ENCODE peak calls at places on chromosome 12, in six cellular contexts. One of them, this sample, is unnamed.
A peak's percentile ranks its signal among the peaks of the same experiment; 100 is the strongest.

GRCh38 chr12:14885718-14886201 is at the start of gene MGP:
- DNase-seq in keratinocyte: no peak
- DNase-seq in endothelial cell of umbilical vein: peak; percentile 99
- DNase-seq in hepatocyte: peak; percentile 37
- DNase-seq in IMR-90: peak; percentile 18
- DNase-seq in mammary epithelial cell: peak; percentile 43
- DNase-seq in this sample: peak; percentile 89

GRCh38 chr12:1583421-1584078 is 10.8 kb downstream of the FBXL14 start:
- DNase-seq in IMR-90: peak; percentile 93
- DNase-seq in endothelial cell of umbilical vein: peak; percentile 80
- DNase-seq in mammary epithelial cell: peak; percentile 70
- DNase-seq in keratinocyte: peak; percentile 40
- DNase-seq in hepatocyte: peak; percentile 89
- DNase-seq in this sample: peak; percentile 70

GRCh38 chr12:8709124-8709830 is 11.5 kb downstream of the RIMKLB start:
- DNase-seq in endothelial cell of umbilical vein: peak; percentile 60
- DNase-seq in mammary epithelial cell: no peak
- DNase-seq in hepatocyte: no peak
- DNase-seq in IMR-90: no peak
- DNase-seq in keratinocyte: no peak
- DNase-seq in this sample: no peak

GRCh38 chr12:124392271-124392990 is 97.5 kb downstream of the RFLNA start:
- DNase-seq in keratinocyte: no peak
- DNase-seq in hepatocyte: no peak
- DNase-seq in IMR-90: peak; percentile 45
- DNase-seq in endothelial cell of umbilical vein: peak; percentile 13
- DNase-seq in mammary epithelial cell: no peak
- DNase-seq in this sample: peak; percentile 61

GRCh38 chr12:114063435-114063834 is 97.3 kb upstream of the RBM19 start:
- DNase-seq in mammary epithelial cell: no peak
- DNase-seq in keratinocyte: no peak
- DNase-seq in endothelial cell of umbilical vein: no peak
- DNase-seq in hepatocyte: no peak
- DNase-seq in IMR-90: no peak
- DNase-seq in this sample: no peak

GRCh38 chr12:40015360-40015759 is 90.5 kb downstream of the SLC2A13 start:
- DNase-seq in IMR-90: no peak
- DNase-seq in hepatocyte: no peak
- DNase-seq in keratinocyte: no peak
- DNase-seq in endothelial cell of umbilical vein: no peak
- DNase-seq in mammary epithelial cell: peak; percentile 35
- DNase-seq in this sample: no peak

GRCh38 chr12:537772-538171 is 78.0 kb downstream of the B4GALNT3 start:
- DNase-seq in hepatocyte: peak; percentile 76
- DNase-seq in mammary epithelial cell: peak; percentile 92
- DNase-seq in keratinocyte: no peak
- DNase-seq in endothelial cell of umbilical vein: no peak
- DNase-seq in IMR-90: no peak
- DNase-seq in this sample: no peak

GRCh38 chr12:64682572-64683277 is 72.4 kb downstream of the RASSF3 start:
- DNase-seq in IMR-90: peak; percentile 93
- DNase-seq in hepatocyte: peak; percentile 76
- DNase-seq in keratinocyte: no peak
- DNase-seq in endothelial cell of umbilical vein: peak; percentile 74
- DNase-seq in mammary epithelial cell: no peak
- DNase-seq in this sample: peak; percentile 53

GRCh38 chr12:95351745-95352144 is 122.2 kb upstream of the METAP2 start:
- DNase-seq in hepatocyte: no peak
- DNase-seq in IMR-90: no peak
- DNase-seq in endothelial cell of umbilical vein: no peak
- DNase-seq in keratinocyte: no peak
- DNase-seq in mammary epithelial cell: no peak
- DNase-seq in this sample: no peak

GRCh38 chr12:38904932-38905479 is 385 bp downstream of the CPNE8 start:
- DNase-seq in IMR-90: no peak
- DNase-seq in mammary epithelial cell: peak; percentile 90
- DNase-seq in hepatocyte: peak; percentile 77
- DNase-seq in endothelial cell of umbilical vein: peak; percentile 64
- DNase-seq in keratinocyte: peak; percentile 72
- DNase-seq in this sample: peak; percentile 72

GRCh38 chr12:104578453-104578852 is 121.7 kb downstream of the CHST11 start:
- DNase-seq in hepatocyte: no peak
- DNase-seq in IMR-90: peak; percentile 84
- DNase-seq in keratinocyte: no peak
- DNase-seq in endothelial cell of umbilical vein: no peak
- DNase-seq in mammary epithelial cell: peak; percentile 29
- DNase-seq in this sample: peak; percentile 92

GRCh38 chr12:131510431-131510830 is 200.5 kb upstream of the SFSWAP start:
- DNase-seq in keratinocyte: no peak
- DNase-seq in mammary epithelial cell: no peak
- DNase-seq in IMR-90: no peak
- DNase-seq in hepatocyte: no peak
- DNase-seq in endothelial cell of umbilical vein: no peak
- DNase-seq in this sample: no peak

GRCh38 chr12:1845886-1846285 is 25.5 kb downstream of the LRTM2 start:
- DNase-seq in endothelial cell of umbilical vein: no peak
- DNase-seq in keratinocyte: no peak
- DNase-seq in hepatocyte: no peak
- DNase-seq in mammary epithelial cell: no peak
- DNase-seq in IMR-90: no peak
- DNase-seq in this sample: no peak

GRCh38 chr12:70043490-70044138 is 199.6 kb upstream of the CNOT2 start:
- DNase-seq in keratinocyte: no peak
- DNase-seq in mammary epithelial cell: peak; percentile 6
- DNase-seq in IMR-90: no peak
- DNase-seq in hepatocyte: no peak
- DNase-seq in endothelial cell of umbilical vein: no peak
- DNase-seq in this sample: no peak

GRCh38 chr12:48040294-48040820 is 36.1 kb upstream of the COL2A1 start:
- DNase-seq in keratinocyte: no peak
- DNase-seq in IMR-90: no peak
- DNase-seq in mammary epithelial cell: no peak
- DNase-seq in endothelial cell of umbilical vein: no peak
- DNase-seq in hepatocyte: no peak
- DNase-seq in this sample: no peak

GRCh38 chr12:106682594-106683234 is 91.8 kb upstream of the RIC8B start:
- DNase-seq in keratinocyte: no peak
- DNase-seq in mammary epithelial cell: peak; percentile 10
- DNase-seq in hepatocyte: no peak
- DNase-seq in IMR-90: peak; percentile 15
- DNase-seq in endothelial cell of umbilical vein: peak; percentile 36
- DNase-seq in this sample: peak; percentile 7

GRCh38 chr12:93877446-93877845 is 200.3 kb downstream of the CRADD start:
- DNase-seq in IMR-90: no peak
- DNase-seq in hepatocyte: no peak
- DNase-seq in keratinocyte: no peak
- DNase-seq in mammary epithelial cell: no peak
- DNase-seq in endothelial cell of umbilical vein: no peak
- DNase-seq in this sample: no peak

GRCh38 chr12:69688496-69689427 is 10.3 kb downstream of the BEST3 start:
- DNase-seq in keratinocyte: peak; percentile 66
- DNase-seq in mammary epithelial cell: peak; percentile 91
- DNase-seq in endothelial cell of umbilical vein: peak; percentile 96
- DNase-seq in IMR-90: peak; percentile 94
- DNase-seq in hepatocyte: peak; percentile 86
- DNase-seq in this sample: peak; percentile 95

GRCh38 chr12:51253276-51253675 is 14.7 kb downstream of the DAZAP2 start:
- DNase-seq in endothelial cell of umbilical vein: no peak
- DNase-seq in hepatocyte: no peak
- DNase-seq in IMR-90: no peak
- DNase-seq in keratinocyte: no peak
- DNase-seq in mammary epithelial cell: no peak
- DNase-seq in this sample: no peak

DNA sequence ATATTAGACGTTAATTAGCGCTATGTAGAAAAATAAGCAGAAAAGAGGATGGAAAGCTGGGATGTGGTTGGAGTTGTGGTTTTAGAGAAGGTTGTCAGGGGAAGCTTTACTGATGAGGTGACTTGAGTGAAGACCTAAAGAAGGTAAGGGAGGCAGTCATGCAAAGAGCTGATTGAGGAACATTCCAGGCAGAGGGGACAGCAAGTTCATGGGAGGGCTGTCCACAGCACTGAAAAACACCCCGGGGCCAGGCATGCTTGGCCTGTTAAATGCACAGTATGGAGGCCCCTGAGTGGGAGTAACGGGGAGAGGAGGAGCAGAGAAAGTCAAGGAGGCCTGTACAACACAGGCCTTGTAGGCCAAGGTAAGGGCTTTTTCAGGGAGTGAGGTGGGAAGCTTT is 15.6 kb downstream of the SMAGP start:
- DNase-seq in mammary epithelial cell: no peak
- DNase-seq in IMR-90: no peak
- DNase-seq in hepatocyte: no peak
- DNase-seq in endothelial cell of umbilical vein: no peak
- DNase-seq in keratinocyte: no peak
- DNase-seq in this sample: no peak
- H3K4me3 ChIP-seq in mammary epithelial cell: no peak overlapping the region
- H3K4me3 ChIP-seq in IMR-90: no peak overlapping the region
- H3K4me3 ChIP-seq in hepatocyte: no peak overlapping the region
- H3K4me3 ChIP-seq in endothelial cell of umbilical vein: no peak overlapping the region
- H3K4me3 ChIP-seq in keratinocyte: no peak overlapping the region
- H3K4me3 ChIP-seq in this sample: no peak overlapping the region

GRCh38 chr12:53423597-53423996 is at the start of gene AMHR2:
- DNase-seq in endothelial cell of umbilical vein: no peak
- DNase-seq in mammary epithelial cell: no peak
- DNase-seq in IMR-90: no peak
- DNase-seq in hepatocyte: no peak
- DNase-seq in keratinocyte: no peak
- DNase-seq in this sample: no peak
- H2AFZ ChIP-seq in endothelial cell of umbilical vein: no peak within 1 kb of the TSS
- H2AFZ ChIP-seq in mammary epithelial cell: no peak within 1 kb of the TSS
- H2AFZ ChIP-seq in IMR-90: no peak within 1 kb of the TSS
- H2AFZ ChIP-seq in hepatocyte: no peak within 1 kb of the TSS
- H2AFZ ChIP-seq in keratinocyte: no peak within 1 kb of the TSS
- H2AFZ ChIP-seq in this sample: no peak within 1 kb of the TSS

GRCh38 chr12:67989184-67989965 is at the start of gene IFNG-AS1:
- DNase-seq in mammary epithelial cell: no peak
- DNase-seq in keratinocyte: no peak
- DNase-seq in hepatocyte: no peak
- DNase-seq in endothelial cell of umbilical vein: no peak
- DNase-seq in IMR-90: no peak
- DNase-seq in this sample: no peak

GRCh38 chr12:67982165-67982563 is 7.1 kb upstream of the IFNG-AS1 start:
- DNase-seq in endothelial cell of umbilical vein: no peak
- DNase-seq in hepatocyte: no peak
- DNase-seq in IMR-90: no peak
- DNase-seq in mammary epithelial cell: no peak
- DNase-seq in keratinocyte: no peak
- DNase-seq in this sample: peak; percentile 13

GRCh38 chr12:67988600-67988999 is 647 bp upstream of the IFNG-AS1 start:
- DNase-seq in hepatocyte: no peak
- DNase-seq in IMR-90: no peak
- DNase-seq in keratinocyte: no peak
- DNase-seq in mammary epithelial cell: no peak
- DNase-seq in endothelial cell of umbilical vein: no peak
- DNase-seq in this sample: no peak

GRCh38 chr12:67991158-67991557 is 1.9 kb downstream of the IFNG-AS1 start:
- DNase-seq in keratinocyte: no peak
- DNase-seq in mammary epithelial cell: no peak
- DNase-seq in endothelial cell of umbilical vein: no peak
- DNase-seq in hepatocyte: no peak
- DNase-seq in IMR-90: no peak
- DNase-seq in this sample: no peak

DNA sequence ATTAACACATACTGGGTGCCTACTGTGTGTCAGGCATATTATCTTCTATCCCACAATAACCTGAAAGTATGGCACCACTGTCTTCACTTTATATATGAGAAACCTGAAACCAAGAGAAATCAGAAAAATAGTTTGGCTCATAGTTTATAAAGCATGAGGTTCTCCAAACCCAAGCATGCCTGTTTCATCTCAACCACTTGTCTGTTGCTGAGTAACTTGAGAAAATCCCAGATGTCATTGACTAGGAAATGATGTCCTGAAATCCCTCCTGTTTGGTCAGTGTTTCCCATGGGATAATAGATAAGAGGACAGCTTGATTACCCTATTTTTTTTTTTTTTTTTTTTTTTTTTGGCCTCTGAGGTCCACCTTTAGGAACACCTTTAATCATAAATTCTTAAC is 2.6 kb upstream of the IFNG-AS1 start:
- DNase-seq in keratinocyte: no peak
- DNase-seq in hepatocyte: no peak
- DNase-seq in endothelial cell of umbilical vein: no peak
- DNase-seq in IMR-90: peak; percentile 15
- DNase-seq in mammary epithelial cell: no peak
- DNase-seq in this sample: no peak
- H3K4me3 ChIP-seq in keratinocyte: no peak overlapping the region
- H3K4me3 ChIP-seq in hepatocyte: no peak overlapping the region
- H3K4me3 ChIP-seq in endothelial cell of umbilical vein: no peak overlapping the region
- H3K4me3 ChIP-seq in IMR-90: no peak overlapping the region
- H3K4me3 ChIP-seq in mammary epithelial cell: no peak overlapping the region
- H3K4me3 ChIP-seq in this sample: no peak overlapping the region

DNA sequence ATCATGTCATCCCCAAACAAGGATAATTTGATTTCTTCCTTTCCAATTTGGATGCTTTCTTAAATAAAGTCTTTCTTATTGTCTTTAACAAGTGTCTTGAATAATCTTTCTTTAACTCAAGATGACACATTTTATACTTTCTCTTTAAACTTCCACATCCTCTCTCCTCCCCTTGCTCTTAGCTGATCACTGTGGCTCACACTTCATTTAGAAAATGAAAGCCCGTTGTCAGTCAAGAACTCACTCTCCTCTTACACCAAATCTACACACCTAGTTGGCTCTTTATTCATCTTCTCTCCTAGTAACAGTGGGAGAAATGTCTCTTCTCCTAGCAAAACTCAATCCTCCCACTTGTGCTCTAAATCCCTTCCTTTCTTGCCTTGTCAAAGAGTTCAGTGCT is 10.4 kb upstream of the RMST start:
- DNase-seq in IMR-90: no peak
- DNase-seq in keratinocyte: no peak
- DNase-seq in endothelial cell of umbilical vein: no peak
- DNase-seq in mammary epithelial cell: no peak
- DNase-seq in hepatocyte: no peak
- DNase-seq in this sample: no peak
- H2AFZ ChIP-seq in IMR-90: no peak overlapping the region
- H2AFZ ChIP-seq in keratinocyte: no peak overlapping the region
- H2AFZ ChIP-seq in endothelial cell of umbilical vein: no peak overlapping the region
- H2AFZ ChIP-seq in mammary epithelial cell: no peak overlapping the region
- H2AFZ ChIP-seq in hepatocyte: no peak overlapping the region
- H2AFZ ChIP-seq in this sample: no peak overlapping the region